ENCODE peak calls at places on chromosomes 11 and 22, in six cellular contexts. P, L, Y, B, H and O are unnamed samples.

GRCh38 chr11:117239295-117239694 is 6.8 kb downstream of the RNF214 start:
- DNase-seq in P (no peak), H (no peak), Y (no peak), L (peak; percentile 81), B (no peak), O (no peak)

GRCh38 chr11:117019871-117020270 is 78.4 kb downstream of the SIK3 start:
- DNase-seq in P (no peak), B (no peak), Y (no peak), H (no peak), L (no peak), O (no peak)

GRCh38 chr22:37981282-37982011 is 2.9 kb downstream of the SOX10 start:
- DNase-seq in P (no peak), H (no peak), Y (no peak), B (no peak), L (no peak), O (no peak)

GRCh38 chr11:17921620-17922473 is 91.0 kb downstream of the SERGEF start:
- DNase-seq in B (no peak), P (no peak), L (peak; percentile 36), Y (no peak), H (no peak), O (no peak)

GRCh38 chr11:86740628-86741488 is 59.5 kb upstream of the PRSS23 start:
- DNase-seq in B (no peak), Y (peak; percentile 66), L (peak; percentile 96), H (peak; percentile 89), P (no peak), O (no peak)

GRCh38 chr11:1505480-1505879 is 18.9 kb upstream of the MOB2 start:
- DNase-seq in P (no peak), B (no peak), Y (peak; percentile 82), L (no peak), H (no peak), O (no peak)

GRCh38 chr11:133951484-133952198 is 5.1 kb downstream of the IGSF9B start:
- DNase-seq in P (no peak), B (no peak), Y (peak; percentile 74), L (peak; percentile 10), H (no peak), O (no peak)

GRCh38 chr22:21449531-21450319 is 17.5 kb upstream of the TMEM191C start:
- DNase-seq in P (peak; percentile 75), H (no peak), Y (no peak), L (no peak), B (no peak), O (no peak)

GRCh38 chr11:30333405-30333804 is 10.5 kb downstream of the ARL14EP start:
- DNase-seq in Y (peak; percentile 55), L (peak; percentile 28), H (no peak), P (no peak), B (no peak), O (no peak)

GRCh38 chr11:60918251-60918940 is 4.4 kb downstream of the TMEM109 start:
- DNase-seq in P (no peak), Y (no peak), L (peak; percentile 56), H (no peak), B (no peak), O (no peak)

GRCh38 chr11:95545116-95545875 is 244.3 kb downstream of the FAM76B start:
- DNase-seq in P (no peak), Y (peak; percentile 55), L (no peak), B (no peak), H (peak; percentile 2), O (no peak)

GRCh38 chr22:23845661-23846469 is 7.1 kb upstream of the DERL3 start:
- DNase-seq in B (no peak), P (no peak), Y (no peak), L (no peak), H (no peak), O (no peak)

GRCh38 chr11:103433380-103433779 is 324.2 kb downstream of the DYNC2H1 start:
- DNase-seq in H (no peak), B (no peak), P (no peak), L (peak; percentile 95), Y (no peak), O (no peak)

GRCh38 chr11:45104006-45104789 is 42.2 kb upstream of the PRDM11 start:
- DNase-seq in B (no peak), L (no peak), H (no peak), Y (no peak), P (no peak), O (no peak)

GRCh38 chr11:87097582-87097981 is 59.8 kb downstream of the TMEM135 start:
- DNase-seq in P (no peak), Y (peak; percentile 86), B (peak; percentile 32), L (peak; percentile 46), H (peak; percentile 19), O (peak; percentile 62)

GRCh38 chr22:36541831-36542391 is 12.9 kb upstream of the EIF3D start:
- DNase-seq in L (peak; percentile 92), P (no peak), Y (no peak), H (peak; percentile 64), B (no peak), O (no peak)

GRCh38 chr11:47132981-47133380 is 43.7 kb downstream of the ARFGAP2 start:
- DNase-seq in H (no peak), L (no peak), P (no peak), B (no peak), Y (no peak), O (no peak)

GRCh38 chr11:772429-773390 is 4.6 kb downstream of the GATD1 start:
- DNase-seq in P (peak; percentile 84), H (no peak), B (no peak), L (no peak), Y (no peak), O (no peak)

GRCh38 chr11:125408281-125408680 is 87.8 kb downstream of the FEZ1 start:
- DNase-seq in H (no peak), L (no peak), Y (no peak), B (no peak), P (no peak), O (no peak)

GRCh38 chr11:100793525-100793924 is 106.4 kb downstream of the ARHGAP42 start:
- DNase-seq in L (peak; percentile 38), P (no peak), H (no peak), Y (no peak), B (no peak), O (no peak)

GRCh38 chr11:134173296-134173695 is 50.5 kb downstream of the NCAPD3 start:
- DNase-seq in P (no peak), B (no peak), H (no peak), Y (no peak), L (no peak), O (no peak)

GRCh38 chr22:29309332-29310064 is 3.0 kb downstream of the GAS2L1 start:
- DNase-seq in B (no peak), Y (no peak), H (no peak), L (no peak), P (no peak), O (peak; percentile 36)

GRCh38 chr11:115215694-115216615 is 288.3 kb downstream of the CADM1 start:
- DNase-seq in H (no peak), Y (peak; percentile 75), P (no peak), L (peak; percentile 8), B (no peak), O (no peak)

GRCh38 chr11:24391165-24391564 is 105.7 kb upstream of the LUZP2 start:
- DNase-seq in P (no peak), L (peak; percentile 87), H (no peak), Y (no peak), B (no peak), O (no peak)

GRCh38 chr11:111429066-111429506 is 50.0 kb upstream of the POU2AF1 start:
- DNase-seq in B (peak; percentile 87), P (no peak), Y (peak; percentile 82), H (peak; percentile 39), L (peak; percentile 41), O (peak; percentile 61)

GRCh38 chr22:27913162-27913741 is 5.8 kb downstream of the PITPNB start:
- DNase-seq in P (no peak), L (no peak), Y (no peak), H (no peak), B (no peak), O (no peak)

GRCh38 chr22:37340331-37341262 is 58.3 kb downstream of the CYTH4 start:
- DNase-seq in Y (peak; percentile 55), B (no peak), L (no peak), P (no peak), H (no peak), O (no peak)

GRCh38 chr11:122038543-122038942 is 77.5 kb downstream of the BLID start:
- DNase-seq in Y (peak; percentile 74), P (no peak), B (no peak), L (peak; percentile 60), H (no peak), O (no peak)

GRCh38 chr22:45531944-45532631 is 29.4 kb downstream of the FBLN1 start:
- DNase-seq in H (no peak), L (peak; percentile 81), B (no peak), Y (no peak), P (no peak), O (no peak)

GRCh38 chr22:23570681-23571080 is 9.4 kb downstream of the IGLL1 start:
- DNase-seq in L (no peak), B (no peak), H (no peak), P (no peak), Y (no peak), O (no peak)

GRCh38 chr22:29308148-29308790 is 1.8 kb downstream of the GAS2L1 start:
- DNase-seq in P (no peak), H (no peak), B (no peak), Y (no peak), L (no peak), O (no peak)

GRCh38 chr11:134008593-134008992 is 51.8 kb upstream of the IGSF9B start:
- DNase-seq in H (no peak), B (no peak), P (no peak), Y (no peak), L (peak; percentile 7), O (no peak)

GRCh38 chr22:38243007-38243775 is 29.6 kb downstream of the TMEM184B start:
- DNase-seq in P (no peak), Y (no peak), L (peak; percentile 65), H (no peak), B (no peak), O (no peak)

DNA sequence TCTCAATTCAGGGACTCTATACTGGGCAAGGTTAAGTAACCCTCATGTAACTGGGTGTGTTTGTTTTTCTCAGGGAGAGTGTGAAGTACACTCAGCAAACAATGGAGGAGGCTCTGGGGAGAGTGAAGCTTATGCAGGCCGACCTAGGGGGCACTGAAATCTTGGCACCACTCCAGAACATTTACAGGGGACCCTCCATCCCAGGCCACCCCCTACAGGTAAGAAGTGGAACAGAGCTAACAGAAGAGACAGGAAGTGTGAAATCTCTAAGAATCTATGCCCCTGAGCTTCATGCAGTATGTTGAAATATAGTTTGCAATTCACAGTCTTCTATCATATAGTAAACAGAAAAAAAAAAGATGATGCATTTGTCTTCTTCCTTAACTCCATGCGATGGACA is 8.3 kb downstream of the VWA5A start:
- DNase-seq in Y (peak; percentile 63), H (no peak), P (no peak), B (no peak), L (no peak), O (no peak)
- TF ChIP-seq CTCF in Y (peak; percentile 64), H (peak; percentile 36), P (no peak), B (peak; percentile 7), L (no peak), O (no peak)

GRCh38 chr22:41575533-41575932 is 14.1 kb downstream of the PMM1 start:
- DNase-seq in P (no peak), H (no peak), B (no peak), Y (no peak), L (no peak), O (no peak)
- TF ChIP-seq CTCF in P (no peak), H (no peak), B (no peak), Y (no peak), L (no peak), O (no peak)

GRCh38 chr11:36149538-36150242 is 139.5 kb downstream of the COMMD9 start:
- DNase-seq in B (peak; percentile 69), P (peak; percentile 86), L (peak; percentile 99), Y (peak; percentile 69), H (peak; percentile 99), O (peak; percentile 62)
- TF ChIP-seq CTCF in B (peak; percentile 70), P (peak; percentile 62), L (peak; percentile 27), Y (peak; percentile 74), H (peak; percentile 83), O (peak; percentile 37)

GRCh38 chr22:20238567-20239062 is 29.5 kb downstream of the RTN4R start:
- DNase-seq in B (peak; percentile 36), Y (peak; percentile 88), L (peak; percentile 16), H (peak; percentile 13), P (no peak), O (peak; percentile 93)
- TF ChIP-seq CTCF in B (peak; percentile 53), Y (peak; percentile 91), L (peak; percentile 76), H (peak; percentile 66), P (peak; percentile 44), O (peak; percentile 73)